ENCODE peak calls at places on chromosomes 16 and 17, in five cellular contexts. One of them, this sample, is unnamed.

GRCh38 chr17:15378243-15378642 is 36.8 kb upstream of the TEKT3 start:
- DNase-seq in neuronal stem cell: no peak
- DNase-seq in H9: no peak
- DNase-seq in trophoblast cell: peak; percentile 96
- DNase-seq in H1: no peak
- DNase-seq in this sample: no peak

GRCh38 chr16:9055661-9056060 is 35.8 kb upstream of the HAPSTR1 start:
- DNase-seq in neuronal stem cell: no peak
- DNase-seq in H9: no peak
- DNase-seq in trophoblast cell: peak; percentile 37
- DNase-seq in H1: no peak
- DNase-seq in this sample: no peak

GRCh38 chr17:31404028-31404949 is 12.8 kb downstream of the RAB11FIP4 start:
- DNase-seq in neuronal stem cell: no peak
- DNase-seq in H9: peak; percentile 33
- DNase-seq in trophoblast cell: peak; percentile 92
- DNase-seq in H1: no peak
- DNase-seq in this sample: no peak

GRCh38 chr16:86214326-86215232 is 295.7 kb upstream of the FOXF1 start:
- DNase-seq in neuronal stem cell: no peak
- DNase-seq in H9: no peak
- DNase-seq in trophoblast cell: no peak
- DNase-seq in H1: no peak
- DNase-seq in this sample: no peak

GRCh38 chr17:16215002-16215272 is 397 bp downstream of the NCOR1 start:
- DNase-seq in neuronal stem cell: no peak
- DNase-seq in H9: peak; percentile 61
- DNase-seq in trophoblast cell: peak; percentile 42
- DNase-seq in H1: no peak
- DNase-seq in this sample: peak; percentile 54

GRCh38 chr17:39927101-39927927 is at the start of the genes LRRC3C and ORMDL3:
- DNase-seq in neuronal stem cell: peak; percentile 93
- DNase-seq in H9: peak; percentile 98
- DNase-seq in trophoblast cell: peak; percentile 92
- DNase-seq in H1: peak; percentile 74
- DNase-seq in this sample: peak; percentile 94

GRCh38 chr16:86707171-86707570 is 128.8 kb downstream of the FOXL1 start:
- DNase-seq in neuronal stem cell: no peak
- DNase-seq in H9: no peak
- DNase-seq in trophoblast cell: no peak
- DNase-seq in H1: no peak
- DNase-seq in this sample: no peak

GRCh38 chr16:14020141-14020540 is 51.0 kb upstream of the MRTFB start:
- DNase-seq in neuronal stem cell: no peak
- DNase-seq in H9: no peak
- DNase-seq in trophoblast cell: no peak
- DNase-seq in H1: no peak
- DNase-seq in this sample: no peak

GRCh38 chr16:54931757-54932660 is 1.3 kb downstream of the IRX5 start:
- DNase-seq in neuronal stem cell: no peak
- DNase-seq in H9: no peak
- DNase-seq in trophoblast cell: no peak
- DNase-seq in H1: no peak
- DNase-seq in this sample: no peak

GRCh38 chr17:74778960-74779359 is 2.8 kb upstream of the NAT9 start:
- DNase-seq in neuronal stem cell: no peak
- DNase-seq in H9: no peak
- DNase-seq in trophoblast cell: peak; percentile 77
- DNase-seq in H1: no peak
- DNase-seq in this sample: peak; percentile 77

GRCh38 chr16:23158114-23158513 is 8.9 kb upstream of the USP31 start:
- DNase-seq in neuronal stem cell: no peak
- DNase-seq in H9: no peak
- DNase-seq in trophoblast cell: no peak
- DNase-seq in H1: no peak
- DNase-seq in this sample: no peak

GRCh38 chr17:75785016-75785769 is 587 bp downstream of the UNK start:
- DNase-seq in neuronal stem cell: peak; percentile 86
- DNase-seq in H9: no peak
- DNase-seq in trophoblast cell: peak; percentile 89
- DNase-seq in H1: no peak
- DNase-seq in this sample: peak; percentile 91

GRCh38 chr17:6555331-6556120 is 829 bp downstream of the PITPNM3 start:
- DNase-seq in neuronal stem cell: peak; percentile 35
- DNase-seq in H9: peak; percentile 66
- DNase-seq in trophoblast cell: peak; percentile 10
- DNase-seq in H1: no peak
- DNase-seq in this sample: peak; percentile 65

GRCh38 chr17:73436966-73437365 is 125.2 kb upstream of the CDC42EP4 start:
- DNase-seq in neuronal stem cell: no peak
- DNase-seq in H9: no peak
- DNase-seq in trophoblast cell: no peak
- DNase-seq in H1: no peak
- DNase-seq in this sample: peak; percentile 45

GRCh38 chr16:67407788-67408452 is 8.4 kb downstream of the ZDHHC1 start:
- DNase-seq in neuronal stem cell: no peak
- DNase-seq in H9: peak; percentile 71
- DNase-seq in trophoblast cell: no peak
- DNase-seq in H1: no peak
- DNase-seq in this sample: no peak

GRCh38 chr17:32564325-32564724 is 77.5 kb downstream of the CDK5R1 start:
- DNase-seq in neuronal stem cell: no peak
- DNase-seq in H9: no peak
- DNase-seq in trophoblast cell: no peak
- DNase-seq in H1: no peak
- DNase-seq in this sample: no peak

GRCh38 chr17:28675980-28676379 is 14.0 kb downstream of the SUPT6H start:
- DNase-seq in neuronal stem cell: no peak
- DNase-seq in H9: no peak
- DNase-seq in trophoblast cell: peak; percentile 66
- DNase-seq in H1: no peak
- DNase-seq in this sample: no peak

DNA sequence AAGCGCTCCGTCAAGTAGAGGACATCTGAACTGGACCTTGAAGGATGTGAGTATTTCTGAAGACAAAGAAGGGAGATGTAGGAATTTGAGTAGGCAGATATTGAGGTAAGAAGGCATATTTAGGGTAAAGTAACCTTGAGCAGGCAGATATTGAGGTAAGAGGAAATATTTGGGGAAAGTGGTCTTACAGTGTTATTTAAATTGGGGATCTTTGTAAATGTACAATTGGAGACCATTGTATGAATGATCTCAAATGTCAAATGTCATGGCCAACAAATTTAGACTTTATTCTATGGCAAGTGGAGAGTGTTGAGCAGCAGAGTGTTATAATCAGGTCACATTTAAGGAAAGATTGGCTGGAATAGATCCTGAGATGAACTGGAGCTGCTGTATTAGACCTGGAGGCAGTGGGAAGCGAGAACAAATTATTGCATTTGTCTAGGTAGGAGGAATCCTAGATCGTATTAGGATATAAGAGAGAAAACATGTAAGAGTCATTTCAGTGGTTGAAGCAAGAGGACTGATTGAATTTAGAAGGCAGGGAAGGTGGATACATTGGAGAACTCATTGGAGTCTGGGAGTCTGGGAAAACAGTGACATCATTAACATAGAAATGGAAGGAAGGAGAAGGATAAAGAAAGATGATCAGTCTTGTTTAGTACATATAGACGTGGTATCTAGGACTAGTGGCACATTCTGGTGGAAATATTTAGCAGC is 165.6 kb downstream of the MAP2K6 start:
- DNase-seq in neuronal stem cell: no peak
- DNase-seq in H9: no peak
- DNase-seq in trophoblast cell: no peak
- DNase-seq in H1: no peak
- DNase-seq in this sample: no peak
- H3K4me2 ChIP-seq in neuronal stem cell: no peak overlapping the region
- H3K4me2 ChIP-seq in H9: no peak overlapping the region
- H3K4me2 ChIP-seq in trophoblast cell: no peak overlapping the region
- H3K4me2 ChIP-seq in H1: no peak overlapping the region
- H3K4me2 ChIP-seq in this sample: no peak overlapping the region

DNA sequence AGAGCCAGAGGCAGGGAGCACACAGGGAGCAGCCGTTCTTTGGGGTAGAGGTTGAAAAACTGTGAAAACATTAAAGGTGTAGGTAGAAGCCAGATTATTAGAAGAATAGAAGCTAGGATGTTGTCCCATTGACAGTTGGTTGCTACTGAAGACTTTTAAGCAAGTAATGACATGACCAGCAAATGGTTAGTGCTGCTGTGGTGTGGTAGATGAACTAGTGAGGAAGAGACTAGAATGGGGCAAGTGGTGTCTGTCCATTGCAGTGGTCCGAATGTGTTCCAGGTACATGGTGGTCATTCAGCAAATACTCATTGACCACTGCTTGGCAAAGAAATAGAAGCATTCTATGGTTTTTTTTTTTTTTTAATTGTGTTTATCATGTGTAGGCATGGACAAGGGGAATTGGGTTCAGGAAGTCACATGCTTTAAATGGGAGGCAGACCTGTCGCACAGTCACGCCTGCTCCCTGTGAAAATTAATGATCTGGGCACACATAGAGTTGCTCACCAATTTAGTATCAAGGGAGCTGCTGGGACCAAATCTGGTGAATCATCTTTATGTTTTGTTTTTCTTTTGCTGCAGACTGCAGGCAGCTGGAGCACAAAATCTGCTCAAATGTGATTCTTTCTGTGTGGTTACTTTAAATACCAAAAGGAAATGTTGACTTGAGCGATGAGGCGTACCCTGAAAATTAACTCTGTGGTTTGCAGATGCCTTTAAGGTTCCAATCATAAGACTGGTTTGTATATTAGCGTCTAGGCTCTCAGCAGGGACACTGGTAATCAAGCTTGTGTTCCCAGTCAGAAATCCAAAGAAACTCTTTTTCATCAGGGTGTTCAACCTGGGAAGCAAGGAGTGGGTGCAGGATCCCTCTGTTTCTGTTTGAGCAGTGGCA is 30.7 kb downstream of the YPEL2 start:
- DNase-seq in neuronal stem cell: no peak
- DNase-seq in H9: no peak
- DNase-seq in trophoblast cell: no peak
- DNase-seq in H1: no peak
- DNase-seq in this sample: peak; percentile 91
- H2BK5ac ChIP-seq in neuronal stem cell: no peak overlapping the region
- H2BK5ac ChIP-seq in H9: no peak overlapping the region
- H2BK5ac ChIP-seq in trophoblast cell: no peak overlapping the region
- H2BK5ac ChIP-seq in H1: no peak overlapping the region
- H2BK5ac ChIP-seq in this sample: no peak overlapping the region

GRCh38 chr16:2078691-2079090 is 30.9 kb downstream of the TSC2 start:
- DNase-seq in neuronal stem cell: no peak
- DNase-seq in H9: no peak
- DNase-seq in trophoblast cell: no peak
- DNase-seq in H1: no peak
- DNase-seq in this sample: no peak
- H2BK12ac ChIP-seq in neuronal stem cell: no peak overlapping the region
- H2BK12ac ChIP-seq in H9: no peak overlapping the region
- H2BK12ac ChIP-seq in trophoblast cell: no peak overlapping the region
- H2BK12ac ChIP-seq in H1: no peak overlapping the region
- H2BK12ac ChIP-seq in this sample: no peak overlapping the region

GRCh38 chr16:646679-647172 is 2.4 kb upstream of the WDR90 start:
- DNase-seq in neuronal stem cell: no peak
- DNase-seq in H9: no peak
- DNase-seq in trophoblast cell: no peak
- DNase-seq in H1: no peak
- DNase-seq in this sample: no peak

GRCh38 chr16:644556-644955 is 2.9 kb downstream of the MCRIP2 start:
- DNase-seq in neuronal stem cell: no peak
- DNase-seq in H9: no peak
- DNase-seq in trophoblast cell: no peak
- DNase-seq in H1: no peak
- DNase-seq in this sample: no peak

GRCh38 chr16:647173-647902 is 1.8 kb upstream of the WDR90 start:
- DNase-seq in neuronal stem cell: no peak
- DNase-seq in H9: no peak
- DNase-seq in trophoblast cell: no peak
- DNase-seq in H1: no peak
- DNase-seq in this sample: no peak

GRCh38 chr16:648071-648785 is 937 bp upstream of the WDR90 start:
- DNase-seq in neuronal stem cell: no peak
- DNase-seq in H9: peak; percentile 71
- DNase-seq in trophoblast cell: no peak
- DNase-seq in H1: no peak
- DNase-seq in this sample: no peak

GRCh38 chr16:645852-646678 is 3.1 kb upstream of the WDR90 start:
- DNase-seq in neuronal stem cell: no peak
- DNase-seq in H9: no peak
- DNase-seq in trophoblast cell: peak; percentile 91
- DNase-seq in H1: no peak
- DNase-seq in this sample: no peak
- H3K4me2 ChIP-seq in neuronal stem cell: no peak overlapping the region
- H3K4me2 ChIP-seq in H9: no peak overlapping the region
- H3K4me2 ChIP-seq in trophoblast cell: no peak overlapping the region
- H3K4me2 ChIP-seq in H1: no peak overlapping the region
- H3K4me2 ChIP-seq in this sample: no peak overlapping the region

GRCh38 chr17:82006468-82007227 is 16.0 kb downstream of the CENPX start:
- DNase-seq in neuronal stem cell: no peak
- DNase-seq in H9: no peak
- DNase-seq in trophoblast cell: peak; percentile 78
- DNase-seq in H1: no peak
- DNase-seq in this sample: peak; percentile 27
- H2BK5ac ChIP-seq in neuronal stem cell: peak overlapping the region; percentile 39
- H2BK5ac ChIP-seq in H9: no peak overlapping the region
- H2BK5ac ChIP-seq in trophoblast cell: no peak overlapping the region
- H2BK5ac ChIP-seq in H1: peak overlapping the region; percentile 60
- H2BK5ac ChIP-seq in this sample: no peak overlapping the region

GRCh38 chr16:3655030-3655790 is 719 bp downstream of the DNASE1 start:
- DNase-seq in neuronal stem cell: no peak
- DNase-seq in H9: no peak
- DNase-seq in trophoblast cell: no peak
- DNase-seq in H1: no peak
- DNase-seq in this sample: no peak
- H2BK12ac ChIP-seq in neuronal stem cell: no peak overlapping the region
- H2BK12ac ChIP-seq in H9: no peak overlapping the region
- H2BK12ac ChIP-seq in trophoblast cell: no peak overlapping the region
- H2BK12ac ChIP-seq in H1: no peak overlapping the region
- H2BK12ac ChIP-seq in this sample: no peak overlapping the region

GRCh38 chr17:58377005-58377660 is 25.1 kb upstream of the SUPT4H1 start:
- DNase-seq in neuronal stem cell: no peak
- DNase-seq in H9: peak; percentile 58
- DNase-seq in trophoblast cell: peak; percentile 83
- DNase-seq in H1: no peak
- DNase-seq in this sample: no peak
- H3K4me2 ChIP-seq in neuronal stem cell: no peak overlapping the region
- H3K4me2 ChIP-seq in H9: no peak overlapping the region
- H3K4me2 ChIP-seq in trophoblast cell: peak overlapping the region; percentile 41
- H3K4me2 ChIP-seq in H1: peak overlapping the region; percentile 20
- H3K4me2 ChIP-seq in this sample: no peak overlapping the region

GRCh38 chr17:78268191-78268874 is 36.9 kb downstream of the TMEM235 start:
- DNase-seq in neuronal stem cell: no peak
- DNase-seq in H9: peak; percentile 41
- DNase-seq in trophoblast cell: no peak
- DNase-seq in H1: no peak
- DNase-seq in this sample: no peak

GRCh38 chr17:78268960-78269892 is 37.8 kb downstream of the TMEM235 start:
- DNase-seq in neuronal stem cell: no peak
- DNase-seq in H9: peak; percentile 79
- DNase-seq in trophoblast cell: peak; percentile 46
- DNase-seq in H1: no peak
- DNase-seq in this sample: peak; percentile 93

GRCh38 chr17:78272181-78272913 is 40.9 kb downstream of the TMEM235 start:
- DNase-seq in neuronal stem cell: no peak
- DNase-seq in H9: peak; percentile 79
- DNase-seq in trophoblast cell: peak; percentile 99
- DNase-seq in H1: no peak
- DNase-seq in this sample: peak; percentile 95

GRCh38 chr17:78271419-78272160 is 40.2 kb downstream of the TMEM235 start:
- DNase-seq in neuronal stem cell: no peak
- DNase-seq in H9: no peak
- DNase-seq in trophoblast cell: peak; percentile 60
- DNase-seq in H1: no peak
- DNase-seq in this sample: no peak

GRCh38 chr17:78269893-78270490 is 38.6 kb downstream of the TMEM235 start:
- DNase-seq in neuronal stem cell: no peak
- DNase-seq in H9: peak; percentile 42
- DNase-seq in trophoblast cell: no peak
- DNase-seq in H1: no peak
- DNase-seq in this sample: peak; percentile 38
- H2BK5ac ChIP-seq in neuronal stem cell: peak overlapping the region; percentile 93
- H2BK5ac ChIP-seq in H9: no peak overlapping the region
- H2BK5ac ChIP-seq in trophoblast cell: peak overlapping the region; percentile 43
- H2BK5ac ChIP-seq in H1: peak overlapping the region; percentile 92
- H2BK5ac ChIP-seq in this sample: peak overlapping the region; percentile 10